ENCODE peak calls at places on chromosomes 7 and 10, in ten cellular contexts. F, Y, L, U, K, B, P, I, S and W are unnamed samples.

GRCh38 chr10:112229901-112230300 is 46.3 kb upstream of the GPAM start:
- DNase-seq in F (no peak), Y (no peak), L (no peak), U (no peak), K (no peak), B (no peak), P (no peak), I (no peak), S (no peak), W (no peak)

GRCh38 chr10:72449842-72450495 is 95.2 kb upstream of the DNAJB12 start:
- DNase-seq in F (no peak), Y (no peak), L (no peak), U (no peak), K (no peak), B (no peak), P (no peak), I (no peak), S (no peak), W (no peak)

GRCh38 chr7:121504478-121504877 is 108.4 kb upstream of the FAM3C start:
- DNase-seq in F (no peak), Y (peak), L (no peak), U (no peak), K (no peak), B (no peak), P (no peak), I (no peak), S (no peak), W (no peak)

GRCh38 chr10:34615770-34616169 is 199.3 kb downstream of the PARD3 start:
- DNase-seq in F (no peak), Y (no peak), L (no peak), U (no peak), K (no peak), B (no peak), P (no peak), I (no peak), S (no peak), W (no peak)

GRCh38 chr7:151244156-151244870 is 4.2 kb downstream of the SMARCD3 start:
- DNase-seq in F (peak), Y (peak), L (peak), U (peak), K (peak), B (peak), P (peak), I (no peak), S (peak), W (no peak)

GRCh38 chr10:63264852-63265617 is 131.9 kb downstream of the NRBF2 start:
- DNase-seq in F (no peak), Y (no peak), L (no peak), U (peak), K (no peak), B (peak), P (no peak), I (no peak), S (no peak), W (no peak)

GRCh38 chr10:110358278-110358677 is 53.6 kb upstream of the SMNDC1 start:
- DNase-seq in F (no peak), Y (no peak), L (no peak), U (no peak), K (no peak), B (no peak), P (no peak), I (no peak), S (no peak), W (no peak)

GRCh38 chr7:23462846-23463245 is 7.4 kb downstream of the IGF2BP3 start:
- DNase-seq in F (no peak), Y (no peak), L (no peak), U (no peak), K (no peak), B (peak), P (no peak), I (no peak), S (no peak), W (no peak)

GRCh38 chr10:93198401-93199175 is 124.9 kb downstream of the CYP26A1 start:
- DNase-seq in F (no peak), Y (no peak), L (no peak), U (no peak), K (no peak), B (no peak), P (no peak), I (no peak), S (peak), W (peak)

GRCh38 chr7:25911738-25912607 is 240.0 kb upstream of the NFE2L3 start:
- DNase-seq in F (no peak), Y (no peak), L (no peak), U (no peak), K (no peak), B (no peak), P (no peak), I (no peak), S (no peak), W (no peak)

GRCh38 chr7:157366722-157367121 is 29.9 kb downstream of the DNAJB6 start:
- DNase-seq in F (no peak), Y (no peak), L (no peak), U (no peak), K (no peak), B (no peak), P (no peak), I (no peak), S (no peak), W (no peak)

GRCh38 chr7:26958834-26959233 is 94.4 kb upstream of the SKAP2 start:
- DNase-seq in F (no peak), Y (no peak), L (no peak), U (no peak), K (no peak), B (no peak), P (no peak), I (no peak), S (no peak), W (no peak)

GRCh38 chr10:123309740-123310139 is 155.5 kb downstream of the BUB3 start:
- DNase-seq in F (no peak), Y (no peak), L (no peak), U (no peak), K (no peak), B (no peak), P (no peak), I (no peak), S (no peak), W (no peak)

GRCh38 chr10:6067457-6067856 is 5.3 kb upstream of the IL2RA start:
- DNase-seq in F (no peak), Y (no peak), L (no peak), U (no peak), K (no peak), B (no peak), P (no peak), I (no peak), S (no peak), W (no peak)

GRCh38 chr10:30017576-30017975 is 41.8 kb downstream of the JCAD start:
- DNase-seq in F (no peak), Y (no peak), L (no peak), U (no peak), K (no peak), B (no peak), P (no peak), I (no peak), S (no peak), W (no peak)

GRCh38 chr10:108523016-108523415 is 1358.5 kb upstream of the SORCS1 start:
- DNase-seq in F (no peak), Y (no peak), L (no peak), U (no peak), K (no peak), B (no peak), P (no peak), I (no peak), S (no peak), W (no peak)

GRCh38 chr7:27202018-27202740 is 2.3 kb upstream of the HOXA13 start:
- DNase-seq in F (no peak), Y (no peak), L (no peak), U (no peak), K (no peak), B (no peak), P (no peak), I (no peak), S (no peak), W (no peak)

GRCh38 chr7:87328281-87328680 is 17.2 kb upstream of the CROT start:
- DNase-seq in F (no peak), Y (no peak), L (no peak), U (no peak), K (no peak), B (no peak), P (no peak), I (no peak), S (no peak), W (no peak)

GRCh38 chr10:117994771-117995170 is 52.0 kb downstream of the RAB11FIP2 start:
- DNase-seq in F (no peak), Y (no peak), L (no peak), U (no peak), K (no peak), B (no peak), P (no peak), I (no peak), S (no peak), W (no peak)

GRCh38 chr7:151539055-151539714 is 19.5 kb upstream of the RHEB start:
- DNase-seq in F (no peak), Y (peak), L (no peak), U (peak), K (peak), B (peak), P (no peak), I (no peak), S (no peak), W (peak)

GRCh38 chr7:46937826-46938225 is 644.1 kb downstream of the TNS3 start:
- DNase-seq in F (no peak), Y (no peak), L (no peak), U (no peak), K (no peak), B (no peak), P (no peak), I (no peak), S (no peak), W (no peak)

GRCh38 chr10:77857272-77857671 is 69.3 kb downstream of the DLG5 start:
- DNase-seq in F (no peak), Y (no peak), L (no peak), U (no peak), K (no peak), B (no peak), P (no peak), I (no peak), S (no peak), W (no peak)

GRCh38 chr10:98423691-98424120 is 8.7 kb upstream of the PYROXD2 start:
- DNase-seq in F (no peak), Y (peak), L (no peak), U (no peak), K (no peak), B (no peak), P (no peak), I (no peak), S (no peak), W (no peak)

GRCh38 chr10:113648478-113648877 is 15.4 kb downstream of the NRAP start:
- DNase-seq in F (no peak), Y (no peak), L (no peak), U (no peak), K (no peak), B (no peak), P (no peak), I (no peak), S (no peak), W (peak)

GRCh38 chr7:77542399-77542798 is 5.3 kb downstream of the PTPN12 start:
- DNase-seq in F (no peak), Y (no peak), L (no peak), U (no peak), K (no peak), B (no peak), P (no peak), I (no peak), S (no peak), W (no peak)

GRCh38 chr7:18019562-18019961 is 8.1 kb downstream of the PRPS1L1 start:
- DNase-seq in F (no peak), Y (no peak), L (no peak), U (no peak), K (no peak), B (no peak), P (no peak), I (no peak), S (no peak), W (no peak)

GRCh38 chr10:110461088-110461487 is 36.6 kb upstream of the DUSP5 start:
- DNase-seq in F (no peak), Y (no peak), L (no peak), U (no peak), K (no peak), B (no peak), P (no peak), I (no peak), S (no peak), W (no peak)

GRCh38 chr10:88106348-88106747 is 242.9 kb downstream of the PTEN start:
- DNase-seq in F (no peak), Y (no peak), L (no peak), U (no peak), K (no peak), B (no peak), P (no peak), I (no peak), S (no peak), W (no peak)

GRCh38 chr7:22210355-22210754 is 146.6 kb downstream of the RAPGEF5 start:
- DNase-seq in F (no peak), Y (no peak), L (no peak), U (no peak), K (no peak), B (no peak), P (no peak), I (no peak), S (no peak), W (no peak)

GRCh38 chr10:78813526-78814429 is 255.0 kb upstream of the ZMIZ1 start:
- DNase-seq in F (no peak), Y (no peak), L (no peak), U (no peak), K (no peak), B (no peak), P (no peak), I (no peak), S (no peak), W (no peak)

GRCh38 chr7:33757563-33758165 is 147.7 kb upstream of the BMPER start:
- DNase-seq in F (no peak), Y (no peak), L (no peak), U (peak), K (no peak), B (peak), P (no peak), I (no peak), S (no peak), W (no peak)

GRCh38 chr10:75187961-75188426 is 22.6 kb upstream of the VDAC2 start:
- DNase-seq in F (peak), Y (peak), L (peak), U (peak), K (no peak), B (peak), P (peak), I (peak), S (no peak), W (no peak)

GRCh38 chr7:106039486-106040060 is 72.5 kb downstream of the SYPL1 start:
- DNase-seq in F (no peak), Y (peak), L (no peak), U (no peak), K (no peak), B (no peak), P (no peak), I (no peak), S (peak), W (no peak)

GRCh38 chr7:88072036-88072714 is 138.1 kb downstream of the ADAM22 start:
- DNase-seq in F (no peak), Y (no peak), L (no peak), U (no peak), K (no peak), B (no peak), P (no peak), I (no peak), S (no peak), W (no peak)

GRCh38 chr10:124942317-124943169 is 620 bp downstream of the ZRANB1 start:
- DNase-seq in F (no peak), Y (no peak), L (no peak), U (no peak), K (no peak), B (no peak), P (no peak), I (no peak), S (no peak), W (no peak)